ENCODE peak calls at places on chromosomes 16 and 17, in ten cellular contexts. One of them, this sample, is unnamed.

GRCh38 chr17:17792551-17793377 is 44.0 kb downstream of the SREBF1 start:
- DNase-seq in hepatocyte: peak; percentile 75
- DNase-seq in cardiac muscle cell: no peak
- DNase-seq in CD4-positive, CD25-positive, alpha-beta regulatory T cell: peak; percentile 59
- DNase-seq in spleen: peak; percentile 78
- DNase-seq in esophagus muscularis mucosa: no peak
- DNase-seq in thoracic aorta: no peak
- DNase-seq in PC-9: no peak
- DNase-seq in CD8-positive, alpha-beta memory T cell: peak; percentile 74
- DNase-seq in esophagus squamous epithelium: no peak
- DNase-seq in this sample: peak; percentile 73

GRCh38 chr16:29925805-29926674 is at the start of gene KCTD13:
- DNase-seq in CD8-positive, alpha-beta memory T cell: peak; percentile 93
- DNase-seq in esophagus muscularis mucosa: peak; percentile 95
- DNase-seq in cardiac muscle cell: peak; percentile 93
- DNase-seq in hepatocyte: peak; percentile 92
- DNase-seq in spleen: peak; percentile 95
- DNase-seq in thoracic aorta: peak; percentile 40
- DNase-seq in PC-9: peak; percentile 70
- DNase-seq in esophagus squamous epithelium: peak; percentile 27
- DNase-seq in CD4-positive, CD25-positive, alpha-beta regulatory T cell: peak; percentile 91
- DNase-seq in this sample: peak; percentile 90

GRCh38 chr16:57534881-57535658 is 1.3 kb downstream of the CCDC102A start:
- DNase-seq in spleen: peak; percentile 75
- DNase-seq in CD8-positive, alpha-beta memory T cell: peak; percentile 20
- DNase-seq in PC-9: no peak
- DNase-seq in esophagus muscularis mucosa: no peak
- DNase-seq in hepatocyte: no peak
- DNase-seq in CD4-positive, CD25-positive, alpha-beta regulatory T cell: no peak
- DNase-seq in cardiac muscle cell: no peak
- DNase-seq in esophagus squamous epithelium: no peak
- DNase-seq in thoracic aorta: no peak
- DNase-seq in this sample: no peak

GRCh38 chr17:77371888-77372443 is 231.2 kb downstream of the SEC14L1 start:
- DNase-seq in spleen: peak; percentile 77
- DNase-seq in esophagus squamous epithelium: no peak
- DNase-seq in thoracic aorta: no peak
- DNase-seq in esophagus muscularis mucosa: no peak
- DNase-seq in CD8-positive, alpha-beta memory T cell: no peak
- DNase-seq in hepatocyte: no peak
- DNase-seq in cardiac muscle cell: no peak
- DNase-seq in PC-9: no peak
- DNase-seq in CD4-positive, CD25-positive, alpha-beta regulatory T cell: no peak
- DNase-seq in this sample: no peak

GRCh38 chr16:68236804-68237242 is 896 bp upstream of the ESRP2 start:
- DNase-seq in CD8-positive, alpha-beta memory T cell: peak; percentile 32
- DNase-seq in PC-9: no peak
- DNase-seq in spleen: no peak
- DNase-seq in esophagus muscularis mucosa: no peak
- DNase-seq in hepatocyte: no peak
- DNase-seq in esophagus squamous epithelium: no peak
- DNase-seq in CD4-positive, CD25-positive, alpha-beta regulatory T cell: no peak
- DNase-seq in cardiac muscle cell: no peak
- DNase-seq in thoracic aorta: no peak
- DNase-seq in this sample: no peak

GRCh38 chr17:32976131-32976530 is 15.5 kb upstream of the SPACA3 start:
- DNase-seq in CD4-positive, CD25-positive, alpha-beta regulatory T cell: no peak
- DNase-seq in spleen: no peak
- DNase-seq in esophagus squamous epithelium: no peak
- DNase-seq in PC-9: no peak
- DNase-seq in CD8-positive, alpha-beta memory T cell: no peak
- DNase-seq in cardiac muscle cell: no peak
- DNase-seq in esophagus muscularis mucosa: no peak
- DNase-seq in hepatocyte: peak; percentile 50
- DNase-seq in thoracic aorta: no peak
- DNase-seq in this sample: no peak

GRCh38 chr16:55015181-55015913 is 84.7 kb downstream of the IRX5 start:
- DNase-seq in PC-9: no peak
- DNase-seq in esophagus squamous epithelium: no peak
- DNase-seq in cardiac muscle cell: no peak
- DNase-seq in spleen: no peak
- DNase-seq in hepatocyte: no peak
- DNase-seq in CD4-positive, CD25-positive, alpha-beta regulatory T cell: no peak
- DNase-seq in thoracic aorta: no peak
- DNase-seq in esophagus muscularis mucosa: no peak
- DNase-seq in CD8-positive, alpha-beta memory T cell: no peak
- DNase-seq in this sample: no peak

GRCh38 chr16:81493755-81494433 is 49.3 kb downstream of the CMIP start:
- DNase-seq in esophagus squamous epithelium: no peak
- DNase-seq in esophagus muscularis mucosa: no peak
- DNase-seq in PC-9: peak; percentile 96
- DNase-seq in thoracic aorta: no peak
- DNase-seq in cardiac muscle cell: no peak
- DNase-seq in CD4-positive, CD25-positive, alpha-beta regulatory T cell: no peak
- DNase-seq in spleen: peak; percentile 73
- DNase-seq in hepatocyte: peak; percentile 88
- DNase-seq in CD8-positive, alpha-beta memory T cell: no peak
- DNase-seq in this sample: no peak

GRCh38 chr17:29607557-29608195 is 14.7 kb downstream of the ANKRD13B start:
- DNase-seq in esophagus muscularis mucosa: no peak
- DNase-seq in CD8-positive, alpha-beta memory T cell: no peak
- DNase-seq in CD4-positive, CD25-positive, alpha-beta regulatory T cell: no peak
- DNase-seq in esophagus squamous epithelium: no peak
- DNase-seq in thoracic aorta: no peak
- DNase-seq in PC-9: no peak
- DNase-seq in cardiac muscle cell: no peak
- DNase-seq in hepatocyte: no peak
- DNase-seq in spleen: no peak
- DNase-seq in this sample: no peak

GRCh38 chr16:86042996-86043725 is 144.2 kb downstream of the IRF8 start:
- DNase-seq in esophagus squamous epithelium: no peak
- DNase-seq in hepatocyte: no peak
- DNase-seq in cardiac muscle cell: no peak
- DNase-seq in esophagus muscularis mucosa: no peak
- DNase-seq in CD8-positive, alpha-beta memory T cell: no peak
- DNase-seq in thoracic aorta: no peak
- DNase-seq in CD4-positive, CD25-positive, alpha-beta regulatory T cell: no peak
- DNase-seq in PC-9: no peak
- DNase-seq in spleen: peak; percentile 61
- DNase-seq in this sample: no peak

DNA sequence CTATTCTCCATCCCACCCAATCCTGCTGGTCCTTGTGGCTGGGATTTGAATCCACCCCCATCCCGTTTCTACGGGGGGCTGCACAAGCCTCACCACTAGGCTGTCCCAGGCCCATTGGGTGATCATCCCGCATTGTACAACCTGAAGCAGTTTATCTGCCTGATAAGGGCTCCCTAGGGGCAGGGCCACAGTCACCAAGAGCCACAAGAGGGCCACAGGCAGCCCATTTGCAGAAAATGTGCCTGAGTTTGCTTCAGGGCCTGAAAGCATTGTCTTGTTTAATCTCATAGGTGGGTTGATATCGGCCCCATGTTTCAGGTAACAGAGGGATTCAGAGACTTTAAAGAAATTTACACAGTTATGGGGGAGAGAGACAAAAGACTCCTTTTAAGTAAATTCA is 245.0 kb downstream of the CPPED1 start:
- DNase-seq in hepatocyte: no peak
- DNase-seq in esophagus muscularis mucosa: no peak
- DNase-seq in spleen: no peak
- DNase-seq in esophagus squamous epithelium: no peak
- DNase-seq in cardiac muscle cell: no peak
- DNase-seq in thoracic aorta: no peak
- DNase-seq in PC-9: no peak
- DNase-seq in CD8-positive, alpha-beta memory T cell: no peak
- DNase-seq in CD4-positive, CD25-positive, alpha-beta regulatory T cell: no peak
- DNase-seq in this sample: no peak
- H3K4me1 ChIP-seq in hepatocyte: no peaks in the 10 kb centered on the region
- H3K4me1 ChIP-seq in esophagus muscularis mucosa: no peaks in the 10 kb centered on the region
- H3K4me1 ChIP-seq in spleen: no peaks in the 10 kb centered on the region
- H3K4me1 ChIP-seq in esophagus squamous epithelium: no peaks in the 10 kb centered on the region
- H3K4me1 ChIP-seq in cardiac muscle cell: no peaks in the 10 kb centered on the region
- H3K4me1 ChIP-seq in thoracic aorta: no peaks in the 10 kb centered on the region
- H3K4me1 ChIP-seq in PC-9: no peaks in the 10 kb centered on the region
- H3K4me1 ChIP-seq in CD8-positive, alpha-beta memory T cell: no peaks in the 10 kb centered on the region
- H3K4me1 ChIP-seq in CD4-positive, CD25-positive, alpha-beta regulatory T cell: no peaks in the 10 kb centered on the region
- H3K4me1 ChIP-seq in this sample: no peaks in the 10 kb centered on the region

GRCh38 chr17:12034538-12034937 is 13.9 kb downstream of the MAP2K4 start:
- DNase-seq in esophagus squamous epithelium: no peak
- DNase-seq in hepatocyte: no peak
- DNase-seq in CD8-positive, alpha-beta memory T cell: no peak
- DNase-seq in thoracic aorta: no peak
- DNase-seq in PC-9: no peak
- DNase-seq in cardiac muscle cell: no peak
- DNase-seq in spleen: no peak
- DNase-seq in esophagus muscularis mucosa: no peak
- DNase-seq in CD4-positive, CD25-positive, alpha-beta regulatory T cell: no peak
- DNase-seq in this sample: no peak

GRCh38 chr17:12024332-12024731 is 3.7 kb downstream of the MAP2K4 start:
- DNase-seq in hepatocyte: no peak
- DNase-seq in esophagus muscularis mucosa: no peak
- DNase-seq in spleen: no peak
- DNase-seq in thoracic aorta: no peak
- DNase-seq in CD8-positive, alpha-beta memory T cell: no peak
- DNase-seq in PC-9: peak; percentile 89
- DNase-seq in esophagus squamous epithelium: no peak
- DNase-seq in cardiac muscle cell: no peak
- DNase-seq in CD4-positive, CD25-positive, alpha-beta regulatory T cell: no peak
- DNase-seq in this sample: no peak

GRCh38 chr17:12027658-12028057 is 7.0 kb downstream of the MAP2K4 start:
- DNase-seq in thoracic aorta: no peak
- DNase-seq in cardiac muscle cell: no peak
- DNase-seq in spleen: no peak
- DNase-seq in PC-9: no peak
- DNase-seq in esophagus squamous epithelium: no peak
- DNase-seq in CD8-positive, alpha-beta memory T cell: no peak
- DNase-seq in esophagus muscularis mucosa: no peak
- DNase-seq in hepatocyte: no peak
- DNase-seq in CD4-positive, CD25-positive, alpha-beta regulatory T cell: no peak
- DNase-seq in this sample: no peak

GRCh38 chr17:12028611-12029010 is 7.9 kb downstream of the MAP2K4 start:
- DNase-seq in PC-9: no peak
- DNase-seq in cardiac muscle cell: no peak
- DNase-seq in hepatocyte: no peak
- DNase-seq in thoracic aorta: no peak
- DNase-seq in CD8-positive, alpha-beta memory T cell: no peak
- DNase-seq in CD4-positive, CD25-positive, alpha-beta regulatory T cell: no peak
- DNase-seq in esophagus squamous epithelium: no peak
- DNase-seq in spleen: no peak
- DNase-seq in esophagus muscularis mucosa: no peak
- DNase-seq in this sample: no peak
- H3K27me3 ChIP-seq in PC-9: no peaks in the 10 kb centered on the region
- H3K27me3 ChIP-seq in cardiac muscle cell: no peaks in the 10 kb centered on the region
- H3K27me3 ChIP-seq in hepatocyte: no peaks in the 10 kb centered on the region
- H3K27me3 ChIP-seq in thoracic aorta: no peaks in the 10 kb centered on the region
- H3K27me3 ChIP-seq in CD8-positive, alpha-beta memory T cell: no peaks in the 10 kb centered on the region
- H3K27me3 ChIP-seq in CD4-positive, CD25-positive, alpha-beta regulatory T cell: no peaks in the 10 kb centered on the region
- H3K27me3 ChIP-seq in esophagus squamous epithelium: no peaks in the 10 kb centered on the region
- H3K27me3 ChIP-seq in spleen: no peaks in the 10 kb centered on the region
- H3K27me3 ChIP-seq in esophagus muscularis mucosa: no peaks in the 10 kb centered on the region
- H3K27me3 ChIP-seq in this sample: no peaks in the 10 kb centered on the region

DNA sequence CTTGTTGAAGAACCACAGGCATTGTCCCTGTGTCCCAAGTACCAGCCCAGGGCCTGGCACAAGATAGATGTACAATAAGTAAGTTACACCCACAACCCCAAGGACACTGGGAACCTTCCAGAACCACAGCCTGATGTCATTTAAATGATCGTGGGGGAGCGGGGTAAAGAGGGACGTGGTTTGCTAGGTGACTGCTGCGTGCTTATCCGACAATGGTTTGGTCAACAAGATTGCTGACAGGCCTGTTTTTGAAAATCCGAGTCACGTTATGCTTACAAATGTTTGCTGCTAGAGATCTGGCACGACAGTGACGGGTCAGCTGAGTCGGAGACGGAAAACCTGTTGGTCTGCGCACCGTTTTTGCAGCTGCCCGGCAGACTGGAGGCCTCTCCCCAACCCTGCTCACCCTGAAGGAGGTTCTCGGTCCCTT is 22.8 kb downstream of the COTL1 start:
- DNase-seq in PC-9: no peak
- DNase-seq in esophagus muscularis mucosa: no peak
- DNase-seq in CD8-positive, alpha-beta memory T cell: no peak
- DNase-seq in hepatocyte: no peak
- DNase-seq in spleen: no peak
- DNase-seq in CD4-positive, CD25-positive, alpha-beta regulatory T cell: no peak
- DNase-seq in esophagus squamous epithelium: no peak
- DNase-seq in thoracic aorta: no peak
- DNase-seq in cardiac muscle cell: no peak
- DNase-seq in this sample: no peak
- H3K27ac ChIP-seq in PC-9: no peak overlapping the region
- H3K27ac ChIP-seq in esophagus muscularis mucosa: no peak overlapping the region
- H3K27ac ChIP-seq in CD8-positive, alpha-beta memory T cell: peak overlapping the region; percentile 90
- H3K27ac ChIP-seq in hepatocyte: no peak overlapping the region
- H3K27ac ChIP-seq in spleen: peak overlapping the region; percentile 94
- H3K27ac ChIP-seq in CD4-positive, CD25-positive, alpha-beta regulatory T cell: peak overlapping the region; percentile 89
- H3K27ac ChIP-seq in esophagus squamous epithelium: no peak overlapping the region
- H3K27ac ChIP-seq in thoracic aorta: no peak overlapping the region
- H3K27ac ChIP-seq in cardiac muscle cell: no peak overlapping the region
- H3K27ac ChIP-seq in this sample: peak overlapping the region; percentile 73

GRCh38 chr17:73342057-73342522 is 30.3 kb upstream of the CDC42EP4 start:
- DNase-seq in cardiac muscle cell: peak; percentile 35
- DNase-seq in CD8-positive, alpha-beta memory T cell: no peak
- DNase-seq in hepatocyte: peak; percentile 79
- DNase-seq in CD4-positive, CD25-positive, alpha-beta regulatory T cell: no peak
- DNase-seq in thoracic aorta: peak; percentile 21
- DNase-seq in PC-9: no peak
- DNase-seq in spleen: no peak
- DNase-seq in esophagus squamous epithelium: no peak
- DNase-seq in esophagus muscularis mucosa: no peak
- DNase-seq in this sample: no peak
- H3K4me1 ChIP-seq in cardiac muscle cell: peaks cover 12% of the 10 kb centered on the region
- H3K4me1 ChIP-seq in CD8-positive, alpha-beta memory T cell: no peaks in the 10 kb centered on the region
- H3K4me1 ChIP-seq in hepatocyte: peaks cover 52% of the 10 kb centered on the region
- H3K4me1 ChIP-seq in CD4-positive, CD25-positive, alpha-beta regulatory T cell: no peaks in the 10 kb centered on the region
- H3K4me1 ChIP-seq in thoracic aorta: peaks cover 55% of the 10 kb centered on the region
- H3K4me1 ChIP-seq in PC-9: peaks cover 48% of the 10 kb centered on the region
- H3K4me1 ChIP-seq in spleen: peaks cover 24% of the 10 kb centered on the region
- H3K4me1 ChIP-seq in esophagus squamous epithelium: peaks cover 28% of the 10 kb centered on the region
- H3K4me1 ChIP-seq in esophagus muscularis mucosa: peaks cover 22% of the 10 kb centered on the region
- H3K4me1 ChIP-seq in this sample: no peaks in the 10 kb centered on the region